ENCODE peak calls at places on chromosomes 1 and 21, in nine cellular contexts. M is MM.1S, O is mesendoderm, V is GM23248, T is mammary epithelial cell, N is astrocyte, Q is DND-41, H is fibroblast of lung, L is PC-9. C is an unnamed sample. For H3K36me3, the result is how much of the 10 kb centered on the place peaks cover.

GRCh38 chr1:10724948-10725852 is 71.2 kb downstream of the CASZ1 start:
- DNase-seq in N (peak), L (no peak), O (no peak), Q (no peak), T (no peak), V (peak), M (no peak), H (peak), C (peak)

GRCh38 chr1:206538086-206538781 is 30.9 kb downstream of the RASSF5 start:
- DNase-seq in N (no peak), O (no peak), L (no peak), M (no peak), Q (no peak), H (peak), T (no peak), V (no peak), C (no peak)

GRCh38 chr1:95520390-95520789 is 286.4 kb downstream of the RWDD3 start:
- DNase-seq in V (no peak), H (no peak), L (no peak), O (no peak), N (no peak), T (no peak), Q (no peak), M (no peak), C (no peak)

GRCh38 chr21:34617753-34618339 is 2.9 kb upstream of the RCAN1 start:
- DNase-seq in H (no peak), V (no peak), L (no peak), N (no peak), Q (peak), T (no peak), M (no peak), O (no peak), C (no peak)

GRCh38 chr1:201686709-201687455 is 142.1 kb upstream of the IPO9 start:
- DNase-seq in L (no peak), H (no peak), N (no peak), T (no peak), V (peak), Q (no peak), O (peak), M (peak), C (no peak)

GRCh38 chr1:206685256-206685748 is 597 bp downstream of the MAPKAPK2 start:
- DNase-seq in Q (peak), M (peak), H (no peak), T (no peak), N (no peak), O (no peak), V (peak), L (no peak), C (peak)

GRCh38 chr1:91281782-91282181 is 122.9 kb downstream of the HFM1 start:
- DNase-seq in L (no peak), H (no peak), T (no peak), Q (no peak), V (no peak), N (no peak), O (no peak), M (no peak), C (no peak)

GRCh38 chr1:16114527-16115467 is 41.1 kb downstream of the EPHA2 start:
- DNase-seq in H (no peak), M (no peak), Q (no peak), L (no peak), V (no peak), O (no peak), T (no peak), N (no peak), C (peak)

GRCh38 chr1:222880586-222880985 is 65.7 kb downstream of the DISP1 start:
- DNase-seq in O (peak), M (no peak), V (peak), Q (no peak), L (no peak), H (peak), T (peak), N (peak), C (peak)

GRCh38 chr1:28835237-28835650 is 23.3 kb downstream of the OPRD1 start:
- DNase-seq in N (no peak), M (no peak), V (no peak), O (no peak), Q (no peak), L (no peak), T (no peak), H (no peak), C (peak)

GRCh38 chr1:172761581-172762025 is 102.7 kb downstream of the FASLG start:
- DNase-seq in V (peak), M (no peak), L (no peak), H (peak), Q (no peak), T (peak), O (peak), N (peak), C (no peak)

GRCh38 chr1:33975961-33976360 is 112.1 kb downstream of the HMGB4 start:
- DNase-seq in M (no peak), O (no peak), N (no peak), V (no peak), H (no peak), L (no peak), T (no peak), Q (no peak), C (no peak)

GRCh38 chr1:24438423-24438901 is 22.9 kb downstream of the NIPAL3 start:
- DNase-seq in M (no peak), H (no peak), L (no peak), T (no peak), V (peak), N (no peak), Q (no peak), O (peak), C (no peak)

GRCh38 chr1:207316141-207316540 is 5.3 kb upstream of the CD55 start:
- DNase-seq in V (no peak), M (no peak), N (no peak), T (no peak), H (no peak), L (peak), Q (no peak), O (peak), C (no peak)

GRCh38 chr1:68528243-68528642 is 31.4 kb upstream of the DEPDC1 start:
- DNase-seq in N (no peak), M (no peak), T (peak), Q (no peak), H (peak), O (no peak), V (no peak), L (no peak), C (no peak)

GRCh38 chr1:228664399-228664914 is 70.8 kb upstream of the RHOU start:
- DNase-seq in T (peak), M (peak), V (peak), N (peak), H (peak), O (peak), L (peak), Q (peak), C (peak)

GRCh38 chr1:93450331-93450730 is 2.4 kb downstream of the FNBP1L start:
- DNase-seq in O (no peak), V (no peak), N (no peak), H (no peak), T (no peak), M (no peak), Q (no peak), L (no peak), C (no peak)

GRCh38 chr1:151703813-151704212 is 12.8 kb downstream of the CELF3 start:
- DNase-seq in L (no peak), O (no peak), H (no peak), N (no peak), V (no peak), M (no peak), Q (no peak), T (no peak), C (no peak)

GRCh38 chr1:151702936-151703335 is 13.7 kb downstream of the CELF3 start:
- DNase-seq in O (no peak), L (no peak), T (no peak), V (no peak), N (no peak), H (no peak), M (no peak), Q (no peak), C (no peak)

GRCh38 chr1:151705739-151706463 is 10.7 kb downstream of the CELF3 start:
- DNase-seq in O (no peak), T (no peak), H (no peak), N (no peak), V (no peak), M (peak), Q (peak), L (no peak), C (peak)

GRCh38 chr1:151705146-151705545 is 11.5 kb downstream of the CELF3 start:
- DNase-seq in O (no peak), V (no peak), H (no peak), Q (no peak), L (no peak), M (no peak), N (no peak), T (no peak), C (peak)

GRCh38 chr1:151704246-151704645 is 12.4 kb downstream of the CELF3 start:
- DNase-seq in N (no peak), M (no peak), T (no peak), V (no peak), L (no peak), O (no peak), H (no peak), Q (no peak), C (peak)
- H3K4me2 ChIP-seq in N (no peak), M (no peak), T (no peak), V (no peak), L (no peak), O (no peak), H (no peak), Q (no peak), C (no peak)

DNA sequence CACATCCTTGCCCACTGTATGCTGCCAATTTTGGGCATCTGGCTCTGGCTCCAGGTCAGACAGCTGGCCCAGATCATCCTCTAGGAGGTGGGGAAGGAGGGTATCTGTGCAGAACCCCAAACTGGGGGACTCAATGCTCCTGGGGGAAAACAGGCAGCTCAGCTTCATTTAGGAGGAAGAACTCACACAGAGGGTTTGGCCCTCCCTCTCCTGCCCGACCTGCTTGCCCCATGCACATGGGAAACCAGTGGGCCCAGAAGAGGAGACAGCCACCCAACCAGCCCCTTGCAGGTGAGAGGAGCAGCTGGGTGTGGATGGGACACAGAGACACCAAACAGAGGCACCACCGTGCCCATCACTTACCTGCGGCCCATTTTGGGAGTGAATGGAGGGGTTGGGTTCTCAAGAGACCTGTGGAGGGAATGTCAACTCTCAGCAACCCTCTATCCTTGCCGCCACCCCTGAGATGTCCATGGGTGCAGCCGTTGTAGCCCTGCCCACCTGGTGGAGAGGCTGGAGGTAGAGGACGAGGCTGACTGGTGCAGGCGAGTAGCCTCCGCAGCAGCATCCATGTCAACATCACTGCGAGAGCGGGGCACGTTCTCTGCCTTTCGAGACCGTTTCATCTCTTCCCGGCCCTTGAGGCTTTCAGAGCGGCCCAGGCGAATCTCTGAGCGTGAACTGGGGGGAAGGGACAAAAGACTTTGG is 27.5 kb downstream of the LRRC71 start:
- DNase-seq in Q (no peak), O (no peak), M (no peak), L (no peak), N (no peak), V (no peak), T (no peak), H (no peak), C (no peak)
- H3K36me3 ChIP-seq in Q (under half), O (under half), M (under half), L (under half), N (under half), V (under half), T (under half), H (under half), C (half or more)

GRCh38 chr1:59096501-59096900 is 200.4 kb upstream of the FGGY start:
- DNase-seq in O (no peak), M (no peak), T (no peak), L (no peak), H (no peak), Q (no peak), N (no peak), V (no peak), C (no peak)
- H3K4me2 ChIP-seq in O (no peak), M (no peak), T (no peak), L (no peak), H (no peak), Q (no peak), N (no peak), V (no peak), C (no peak)

GRCh38 chr1:11836955-11837766 is 10.4 kb downstream of the NPPA start:
- DNase-seq in N (no peak), V (no peak), Q (no peak), L (no peak), T (no peak), M (no peak), O (no peak), H (no peak), C (peak)
- H3K36me3 ChIP-seq in N (under half), V (under half), Q (half or more), L (under half), T (under half), M (under half), O (under half), H (half or more), C (half or more)